ENCODE peak calls at places on chromosome 12, in nine cellular contexts. B, A, P, M, Y, O, R, U and X are unnamed samples.

GRCh38 chr12:117685115-117685926 is 283.5 kb downstream of the KSR2 start:
- DNase-seq in B (no peak), A (peak; percentile 89), P (peak; percentile 17), M (peak; percentile 39), Y (no peak), O (peak; percentile 83), R (no peak), U (no peak), X (no peak)

GRCh38 chr12:100545092-100545491 is 28.4 kb upstream of the GAS2L3 start:
- DNase-seq in B (no peak), A (no peak), P (no peak), M (no peak), Y (no peak), O (no peak), R (no peak), U (no peak), X (no peak)

GRCh38 chr12:79648872-79649271 is 41.9 kb downstream of the PAWR start:
- DNase-seq in B (no peak), A (no peak), P (no peak), M (no peak), Y (no peak), O (no peak), R (no peak), U (no peak), X (no peak)

GRCh38 chr12:50053583-50053982 is 3.8 kb upstream of the ASIC1 start:
- DNase-seq in B (no peak), A (no peak), P (no peak), M (no peak), Y (no peak), O (no peak), R (no peak), U (no peak), X (peak; percentile 18)

GRCh38 chr12:14613718-14614117 is 46.0 kb upstream of the PLBD1 start:
- DNase-seq in B (no peak), A (no peak), P (no peak), M (no peak), Y (no peak), O (no peak), R (no peak), U (no peak), X (no peak)

GRCh38 chr12:120581998-120582397 is 796 bp upstream of the POP5 start:
- DNase-seq in B (no peak), A (no peak), P (no peak), M (no peak), Y (no peak), O (no peak), R (no peak), U (no peak), X (no peak)

GRCh38 chr12:8018666-8019581 is 13.6 kb upstream of the FOXJ2 start:
- DNase-seq in B (no peak), A (no peak), P (no peak), M (peak; percentile 82), Y (no peak), O (no peak), R (no peak), U (no peak), X (no peak)

GRCh38 chr12:20863056-20863455 is 52.6 kb downstream of the SLCO1B3 start:
- DNase-seq in B (no peak), A (no peak), P (no peak), M (no peak), Y (no peak), O (no peak), R (no peak), U (no peak), X (no peak)

DNA sequence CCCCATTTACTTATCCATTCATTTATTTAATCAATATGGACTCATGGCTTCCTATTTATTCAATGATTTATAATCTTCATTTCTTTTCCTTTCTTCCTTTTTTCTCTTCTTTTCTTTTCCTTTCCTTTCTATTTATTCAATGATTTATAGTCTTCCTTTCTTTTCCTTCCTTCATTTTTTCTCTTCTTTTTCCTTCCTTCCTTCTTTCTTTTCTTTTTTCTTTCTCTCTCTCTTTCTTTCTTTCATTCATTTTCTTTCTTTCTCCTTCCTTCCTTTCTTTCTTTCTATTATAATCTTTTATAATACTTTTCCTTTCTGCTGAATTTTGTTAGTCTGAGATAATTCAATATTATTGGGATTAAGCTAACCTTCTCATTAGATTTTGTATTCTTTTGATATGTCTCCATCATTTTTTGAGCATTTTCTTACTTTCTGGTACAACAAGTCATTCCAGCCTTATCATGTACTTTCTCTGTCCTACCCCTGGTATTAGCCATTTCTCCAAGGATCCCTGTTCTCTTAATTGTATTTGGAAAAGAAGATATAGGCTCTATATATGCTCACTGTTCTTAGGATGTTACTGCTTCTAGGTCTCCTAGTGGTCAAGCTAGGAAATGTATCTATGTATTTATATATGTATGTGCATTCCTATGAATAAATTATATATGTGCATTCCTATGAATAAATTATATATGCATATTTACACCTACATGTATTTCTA is 12.1 kb downstream of the LACRT start:
- DNase-seq in B (no peak), A (no peak), P (no peak), M (no peak), Y (no peak), O (no peak), R (no peak), U (no peak), X (no peak)
- TF ChIP-seq CTCF in B (no peak), A (no peak), P (peak; percentile 19), M (peak; percentile 35), Y (no peak), O (peak; percentile 7), R (no peak), U (no peak), X (no peak)

GRCh38 chr12:45575823-45576448 is 153.6 kb upstream of the ARID2 start:
- DNase-seq in B (no peak), A (no peak), P (no peak), M (no peak), Y (no peak), O (no peak), R (no peak), U (no peak), X (no peak)

GRCh38 chr12:45572114-45572513 is 157.4 kb upstream of the ARID2 start:
- DNase-seq in B (no peak), A (no peak), P (no peak), M (no peak), Y (no peak), O (no peak), R (no peak), U (no peak), X (no peak)

GRCh38 chr12:45570501-45570900 is 159.0 kb upstream of the ARID2 start:
- DNase-seq in B (no peak), A (no peak), P (no peak), M (no peak), Y (no peak), O (no peak), R (no peak), U (no peak), X (no peak)

GRCh38 chr12:45577844-45578399 is 151.6 kb upstream of the ARID2 start:
- DNase-seq in B (no peak), A (no peak), P (no peak), M (no peak), Y (no peak), O (no peak), R (no peak), U (no peak), X (no peak)

DNA sequence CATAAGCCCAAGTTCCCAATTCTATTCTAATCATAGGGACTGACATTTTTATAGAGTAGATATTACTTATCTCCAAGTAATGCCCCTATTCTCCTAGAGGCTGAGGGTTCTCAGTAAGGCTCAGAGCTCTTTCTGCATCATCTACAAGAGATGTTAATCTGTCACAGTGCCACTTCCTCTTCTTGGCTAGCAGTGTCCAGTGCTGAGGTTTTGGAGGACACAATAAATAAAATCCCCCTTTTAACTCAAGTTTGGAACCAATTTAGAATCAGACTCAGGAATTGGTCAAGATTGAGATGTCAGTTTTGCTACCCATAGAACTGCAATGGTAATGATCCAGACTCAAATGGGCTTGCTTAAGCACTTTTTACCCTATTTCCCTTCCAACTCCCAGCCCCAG is 154.1 kb upstream of the ARID2 start:
- DNase-seq in B (no peak), A (no peak), P (no peak), M (no peak), Y (no peak), O (no peak), R (no peak), U (no peak), X (no peak)
- H3K27me3 ChIP-seq in B (no peaks in the 10 kb centered on the region), A (no peaks in the 10 kb centered on the region), P (no peaks in the 10 kb centered on the region), M (no peaks in the 10 kb centered on the region), Y (no peaks in the 10 kb centered on the region), O (no peaks in the 10 kb centered on the region), R (no peaks in the 10 kb centered on the region), U (no peaks in the 10 kb centered on the region), X (no peaks in the 10 kb centered on the region)

GRCh38 chr12:27236498-27236897 is 7.6 kb upstream of the STK38L start:
- DNase-seq in B (no peak), A (no peak), P (no peak), M (no peak), Y (no peak), O (no peak), R (no peak), U (no peak), X (no peak)

GRCh38 chr12:27237790-27238771 is 6.0 kb upstream of the STK38L start:
- DNase-seq in B (no peak), A (no peak), P (peak; percentile 18), M (no peak), Y (no peak), O (no peak), R (no peak), U (no peak), X (no peak)

GRCh38 chr12:27229367-27229766 is 14.7 kb upstream of the STK38L start:
- DNase-seq in B (no peak), A (no peak), P (no peak), M (no peak), Y (no peak), O (no peak), R (no peak), U (no peak), X (no peak)

DNA sequence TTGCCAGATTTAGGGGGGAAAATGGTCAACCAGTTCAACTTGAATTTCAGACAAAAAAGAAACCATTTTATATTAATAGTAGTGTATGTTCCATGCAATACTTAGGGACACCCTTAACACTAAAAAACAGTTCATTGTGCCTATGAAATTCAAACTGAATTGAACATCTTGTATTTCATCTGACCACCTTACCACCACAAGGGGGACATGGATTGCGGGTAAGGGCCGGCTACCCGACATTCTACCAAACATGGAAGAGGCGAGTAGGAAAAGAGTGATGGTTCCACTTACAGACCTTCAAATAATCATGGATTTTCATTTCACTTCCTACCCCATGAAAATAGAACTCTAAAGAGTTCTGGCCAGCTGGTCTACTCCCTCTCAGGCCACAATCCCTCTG is 10.3 kb upstream of the STK38L start:
- DNase-seq in B (no peak), A (no peak), P (no peak), M (no peak), Y (no peak), O (no peak), R (no peak), U (no peak), X (no peak)
- TF ChIP-seq CTCF in B (no peak), A (no peak), P (peak; percentile 38), M (peak; percentile 6), Y (no peak), O (no peak), R (no peak), U (no peak), X (no peak)

DNA sequence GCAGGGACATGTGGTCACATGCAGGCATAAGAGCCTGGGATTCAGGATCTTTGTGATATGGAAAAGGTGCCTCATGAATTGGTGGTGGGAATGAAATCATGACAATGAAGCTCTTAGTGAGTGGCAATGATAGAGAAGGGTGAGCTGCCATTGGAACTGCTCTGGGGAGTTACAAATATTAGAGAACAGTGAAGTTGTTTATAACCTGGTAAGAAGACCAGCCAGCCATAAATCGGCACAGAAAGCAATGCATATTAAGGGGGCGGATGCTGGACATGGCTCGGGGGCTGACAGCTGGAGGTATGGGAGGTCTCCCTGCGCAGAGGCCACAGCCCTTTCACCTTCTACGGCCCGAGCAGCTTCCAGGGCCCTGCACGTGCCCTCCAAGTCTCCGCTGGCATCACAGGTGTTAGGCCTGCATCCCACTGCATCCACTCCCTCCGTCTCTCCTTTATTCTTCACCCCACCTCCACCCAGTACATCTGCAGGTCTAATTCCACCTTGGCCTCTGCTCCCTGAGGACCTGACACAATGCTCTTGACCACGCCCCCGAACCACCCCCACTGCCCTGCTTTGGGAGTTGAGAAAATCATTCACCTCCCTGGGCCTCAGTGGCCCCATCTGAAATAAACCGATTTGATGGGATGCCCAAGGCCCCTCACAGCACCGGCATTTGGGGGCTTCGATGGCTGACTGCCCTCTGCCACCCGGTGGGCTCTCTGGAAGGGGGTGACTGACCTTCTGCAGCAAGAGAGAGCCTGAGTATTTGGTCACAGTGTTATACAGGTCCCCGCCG is 4.1 kb downstream of the CACNA2D4 start:
- DNase-seq in B (peak; percentile 48), A (no peak), P (no peak), M (no peak), Y (no peak), O (no peak), R (no peak), U (peak; percentile 74), X (no peak)
- H3K27me3 ChIP-seq in B (no peaks in the 10 kb centered on the region), A (peaks cover 2% of the 10 kb centered on the region), P (no peaks in the 10 kb centered on the region), M (no peaks in the 10 kb centered on the region), Y (no peaks in the 10 kb centered on the region), O (no peaks in the 10 kb centered on the region), R (no peaks in the 10 kb centered on the region), U (no peaks in the 10 kb centered on the region), X (no peaks in the 10 kb centered on the region)